ENCODE peak calls at places on chromosomes 2 and 18, in nine cellular contexts. V is HepG2, F is suprapubic skin, U is HCT116, J is K562, M is spleen, T is GM12891, A is HL-60, S is GM23338. D is an unnamed sample.

GRCh38 chr2:23393722-23394121 is 8.7 kb downstream of the KLHL29 start:
- DNase-seq in M (no peak), S (no peak), U (no peak), T (no peak), V (no peak), J (no peak), A (no peak), F (no peak), D (no peak)

GRCh38 chr18:3151379-3152264 is 68.1 kb downstream of the MYOM1 start:
- DNase-seq in U (no peak), F (no peak), M (no peak), S (peak; percentile 82), J (peak; percentile 65), V (peak; percentile 36), T (peak; percentile 33), A (no peak), D (peak; percentile 35)

GRCh38 chr2:54038835-54039234 is 68.0 kb upstream of the PSME4 start:
- DNase-seq in A (no peak), F (no peak), U (peak; percentile 19), S (no peak), V (no peak), M (no peak), J (no peak), T (no peak), D (no peak)

GRCh38 chr2:156037472-156037871 is 295.0 kb downstream of the NR4A2 start:
- DNase-seq in F (no peak), V (peak; percentile 59), U (no peak), J (no peak), M (no peak), A (no peak), S (no peak), T (no peak), D (no peak)

GRCh38 chr2:68195096-68195495 is 37.4 kb downstream of the PNO1 start:
- DNase-seq in T (no peak), A (no peak), J (no peak), U (no peak), S (no peak), V (no peak), F (no peak), M (no peak), D (peak; percentile 59)

GRCh38 chr2:226788064-226788463 is 11.6 kb downstream of the IRS1 start:
- DNase-seq in A (no peak), V (no peak), J (no peak), F (no peak), S (no peak), U (no peak), M (no peak), T (no peak), D (no peak)

GRCh38 chr2:240958366-240959213 is 39.8 kb upstream of the SNED1 start:
- DNase-seq in F (no peak), S (no peak), M (peak; percentile 69), U (no peak), V (no peak), J (no peak), T (peak; percentile 13), A (no peak), D (no peak)

GRCh38 chr18:35076556-35076955 is 35.3 kb downstream of the MAPRE2 start:
- DNase-seq in T (no peak), U (no peak), M (no peak), S (no peak), J (no peak), V (no peak), F (no peak), A (no peak), D (peak; percentile 93)

GRCh38 chr2:197803033-197803444 is 1.4 kb upstream of the PLCL1 start:
- DNase-seq in T (no peak), J (peak; percentile 36), U (peak; percentile 45), A (no peak), V (peak; percentile 51), F (no peak), S (peak; percentile 77), M (no peak), D (peak; percentile 76)

GRCh38 chr2:152421521-152422367 is 86.8 kb downstream of the FMNL2 start:
- DNase-seq in U (peak; percentile 75), T (no peak), A (peak; percentile 43), S (no peak), M (no peak), J (no peak), V (peak; percentile 89), F (no peak), D (peak; percentile 94)

GRCh38 chr2:98444436-98445166 is at the start of gene INPP4A:
- DNase-seq in F (no peak), A (no peak), J (peak; percentile 95), V (peak; percentile 66), S (peak; percentile 87), U (peak; percentile 21), M (peak; percentile 95), T (peak; percentile 82), D (peak; percentile 81)

GRCh38 chr2:222982010-222982908 is 69.7 kb upstream of the KCNE4 start:
- DNase-seq in A (no peak), J (no peak), V (peak; percentile 52), M (no peak), T (no peak), S (peak; percentile 42), F (no peak), U (peak; percentile 65), D (peak; percentile 54)

GRCh38 chr2:232611559-232612218 is 21.7 kb upstream of the EFHD1 start:
- DNase-seq in A (no peak), T (peak; percentile 52), F (no peak), S (peak; percentile 80), U (no peak), J (peak; percentile 71), V (peak; percentile 61), M (peak; percentile 88), D (peak; percentile 19)

GRCh38 chr2:108418416-108418815 is 30.6 kb upstream of the GCC2 start:
- DNase-seq in J (no peak), F (no peak), U (no peak), S (no peak), V (no peak), A (no peak), T (no peak), M (no peak), D (no peak)
- TF ChIP-seq POLR2AphosphoS5 in J (no peak), F (no peak), U (no peak), S (no peak), V (no peak), A (no peak), T (no peak), M (no peak), D (no peak)

GRCh38 chr2:108594132-108594981 is 60.1 kb downstream of the LIMS1 start:
- DNase-seq in J (no peak), S (no peak), T (no peak), F (no peak), M (no peak), U (peak; percentile 62), V (peak; percentile 57), A (peak; percentile 70), D (peak; percentile 91)
- TF ChIP-seq POLR2AphosphoS5 in J (no peak), S (no peak), T (no peak), F (no peak), M (no peak), U (no peak), V (no peak), A (no peak), D (peak; percentile 88)

GRCh38 chr18:55159027-55159426 is 199.8 kb upstream of the CCDC68 start:
- DNase-seq in M (no peak), A (no peak), U (no peak), S (no peak), J (no peak), T (no peak), F (no peak), V (no peak), D (no peak)
- TF ChIP-seq POLR2AphosphoS5 in M (no peak), A (no peak), U (no peak), S (no peak), J (no peak), T (no peak), F (no peak), V (no peak), D (no peak)

DNA sequence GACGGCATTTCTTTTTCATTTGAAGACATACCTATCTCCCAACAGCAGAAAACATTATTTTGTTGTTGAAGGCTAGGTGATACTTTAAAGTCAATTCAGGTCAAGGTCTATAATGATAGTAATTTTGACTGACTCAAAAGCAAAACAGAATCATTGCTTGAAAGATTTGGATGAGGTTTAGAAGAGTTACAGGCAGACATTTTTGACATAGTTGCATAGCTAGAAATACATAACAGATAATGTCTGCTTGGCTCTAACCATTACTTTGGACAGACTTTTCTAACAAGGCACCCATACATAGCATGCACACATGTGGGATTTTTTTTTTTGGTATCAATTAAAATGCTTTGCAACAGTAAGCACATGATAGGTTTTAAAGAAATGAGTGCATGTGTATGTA is 131.7 kb downstream of the CPS1 start:
- DNase-seq in J (no peak), U (no peak), T (no peak), A (no peak), M (no peak), V (no peak), F (no peak), S (no peak), D (no peak)
- TF ChIP-seq POLR2AphosphoS5 in J (no peak), U (no peak), T (no peak), A (no peak), M (no peak), V (no peak), F (no peak), S (no peak), D (no peak)

DNA sequence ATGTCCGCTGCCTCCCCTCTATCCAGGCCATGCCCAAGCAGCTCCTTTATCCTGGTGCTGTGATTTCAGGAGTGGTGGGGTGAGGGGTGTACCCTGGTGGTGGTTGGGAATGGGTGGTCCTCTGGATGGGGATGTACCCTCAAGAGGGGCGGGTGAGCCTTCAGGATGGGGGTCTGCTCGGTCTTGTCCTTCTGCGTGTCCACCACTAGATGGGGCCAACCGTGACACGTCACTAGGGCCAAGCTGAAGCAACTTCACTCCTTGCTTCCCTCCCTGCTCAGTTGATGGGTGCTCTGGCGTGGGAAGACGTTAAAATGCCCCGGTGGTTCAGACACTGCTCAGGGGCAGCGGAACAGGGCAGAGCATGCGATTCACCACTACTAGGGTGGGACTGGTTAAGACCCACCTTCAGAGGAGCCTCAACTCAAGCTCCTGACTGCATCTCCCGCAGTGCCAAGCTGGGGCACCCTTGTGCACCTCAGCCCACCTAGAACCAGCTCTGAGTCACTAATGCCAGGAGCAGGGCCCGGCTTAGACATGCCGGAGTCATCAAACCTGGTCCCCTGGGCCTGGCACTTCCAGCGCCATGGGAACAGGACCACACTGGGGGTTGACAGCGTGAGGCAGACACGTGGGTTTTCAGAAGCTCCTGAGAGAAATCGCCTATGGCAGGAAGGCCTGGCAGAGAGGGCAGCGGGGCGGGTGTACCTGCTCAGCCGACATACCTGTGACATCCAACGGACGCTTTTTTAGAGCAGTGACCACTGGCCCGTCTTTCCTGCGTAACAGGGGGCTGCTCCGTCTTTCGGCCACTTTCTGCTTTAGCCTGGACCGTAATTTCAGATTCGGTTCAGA is 256.7 kb downstream of the HDAC4 start:
- DNase-seq in J (peak; percentile 38), U (peak; percentile 21), V (peak; percentile 28), M (peak; percentile 58), F (no peak), T (peak; percentile 56), A (no peak), S (peak; percentile 77), D (peak; percentile 37)
- TF ChIP-seq POLR2AphosphoS5 in J (no peak), U (no peak), V (no peak), M (peak; percentile 25), F (no peak), T (no peak), A (no peak), S (no peak), D (no peak)

GRCh38 chr18:77009675-77010074 is 122.9 kb downstream of the MBP start:
- DNase-seq in M (no peak), F (peak; percentile 79), A (no peak), V (no peak), T (no peak), U (no peak), S (no peak), J (no peak), D (no peak)
- TF ChIP-seq POLR2AphosphoS5 in M (peak; percentile 57), F (no peak), A (no peak), V (no peak), T (no peak), U (no peak), S (no peak), J (no peak), D (no peak)

D was measured in endothelial cell of umbilical vein.